ENCODE peak calls at places on chromosomes 5 and 9, in nine cellular contexts. Y, C, Z, A, S, K, W, R and T are unnamed samples.

GRCh38 chr9:129052592-129052991 is 16.2 kb downstream of the MIGA2 start:
- DNase-seq in W (no peak), K (peak; percentile 98), Z (no peak), A (peak; percentile 93), C (peak; percentile 97), R (peak; percentile 70), Y (no peak), S (peak; percentile 86), T (no peak)

GRCh38 chr5:56725709-56726108 is 89.6 kb upstream of the MAP3K1 start:
- DNase-seq in W (no peak), Z (no peak), K (no peak), A (no peak), S (no peak), C (no peak), Y (peak; percentile 36), R (no peak), T (no peak)

GRCh38 chr9:22148876-22149637 is 140.0 kb upstream of the CDKN2B start:
- DNase-seq in K (no peak), S (no peak), C (no peak), A (no peak), Y (peak; percentile 70), Z (no peak), R (no peak), W (no peak), T (no peak)

GRCh38 chr5:31036407-31036806 is 157.1 kb upstream of the CDH6 start:
- DNase-seq in Y (peak; percentile 84), A (no peak), C (peak; percentile 73), R (no peak), S (no peak), K (no peak), Z (no peak), W (no peak), T (no peak)

GRCh38 chr9:6711403-6711802 is 46.4 kb upstream of the KDM4C start:
- DNase-seq in R (no peak), Y (peak; percentile 67), K (no peak), W (no peak), Z (no peak), S (no peak), A (no peak), C (no peak), T (no peak)

GRCh38 chr5:125381290-125381689 is 634.9 kb upstream of the ZNF608 start:
- DNase-seq in R (no peak), S (no peak), W (no peak), K (no peak), Y (no peak), C (no peak), Z (no peak), A (no peak), T (no peak)

GRCh38 chr5:82425591-82425990 is 147.4 kb upstream of the RPS23 start:
- DNase-seq in C (no peak), A (no peak), W (no peak), Z (no peak), S (no peak), Y (no peak), K (peak; percentile 27), R (no peak), T (no peak)

GRCh38 chr9:81687521-81688261 is 1.7 kb downstream of the TLE1 start:
- DNase-seq in K (peak; percentile 57), C (peak; percentile 23), S (peak; percentile 33), A (peak; percentile 70), Z (no peak), Y (no peak), R (peak; percentile 51), W (no peak), T (no peak)

GRCh38 chr9:21660976-21661375 is 141.5 kb upstream of the MTAP start:
- DNase-seq in C (no peak), R (no peak), K (no peak), S (no peak), A (no peak), W (no peak), Z (no peak), Y (no peak), T (no peak)

GRCh38 chr5:79621056-79621455 is 8.8 kb downstream of the TENT2 start:
- DNase-seq in S (no peak), W (no peak), K (no peak), Y (peak; percentile 90), C (peak; percentile 73), R (no peak), A (no peak), Z (no peak), T (no peak)

GRCh38 chr5:74179183-74179582 is 461.3 kb downstream of the ENC1 start:
- DNase-seq in C (no peak), K (no peak), A (no peak), W (no peak), R (no peak), Z (no peak), S (no peak), Y (peak; percentile 97), T (no peak)

DNA sequence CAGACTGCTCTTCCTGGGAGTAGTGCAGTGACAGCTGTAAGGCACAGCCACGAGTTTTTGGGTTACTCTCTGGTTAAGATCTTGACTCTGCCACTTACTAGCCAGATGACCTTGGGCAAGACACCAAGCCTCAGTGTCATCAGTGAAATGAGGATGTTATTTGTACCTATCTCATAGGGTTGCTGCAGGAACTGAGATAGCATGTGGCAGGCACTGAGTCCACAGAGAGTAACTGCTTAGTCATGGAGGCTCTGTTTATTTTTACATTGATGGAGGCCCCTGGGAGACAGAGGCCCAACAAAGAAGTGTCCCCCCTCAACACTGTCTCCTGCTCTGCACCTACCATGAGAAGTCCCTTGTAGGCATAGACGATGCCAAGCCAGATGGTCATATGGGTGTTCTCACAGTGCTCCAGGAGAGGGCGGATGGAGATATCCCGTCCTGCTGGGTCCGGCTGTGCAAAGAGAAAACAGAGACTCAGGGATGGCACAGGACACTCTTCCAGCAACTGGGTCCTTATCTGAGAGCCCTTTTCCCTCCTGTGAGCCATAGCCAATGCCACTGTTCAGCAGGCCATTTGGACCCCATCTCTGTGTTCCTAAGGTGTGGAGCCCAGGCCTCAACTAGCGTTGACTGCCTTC is 55.4 kb upstream of the TBC1D2 start:
- DNase-seq in W (no peak), R (no peak), Z (no peak), A (no peak), C (no peak), S (no peak), Y (peak; percentile 72), K (no peak), T (no peak)
- H3K4me1 ChIP-seq in W (no peaks in the 10 kb centered on the region), R (no peaks in the 10 kb centered on the region), Z (peaks cover 5% of the 10 kb centered on the region), A (peaks cover 7% of the 10 kb centered on the region), C (no peaks in the 10 kb centered on the region), S (peaks cover 7% of the 10 kb centered on the region), Y (peaks cover 14% of the 10 kb centered on the region), K (no peaks in the 10 kb centered on the region), T (no peaks in the 10 kb centered on the region)

DNA sequence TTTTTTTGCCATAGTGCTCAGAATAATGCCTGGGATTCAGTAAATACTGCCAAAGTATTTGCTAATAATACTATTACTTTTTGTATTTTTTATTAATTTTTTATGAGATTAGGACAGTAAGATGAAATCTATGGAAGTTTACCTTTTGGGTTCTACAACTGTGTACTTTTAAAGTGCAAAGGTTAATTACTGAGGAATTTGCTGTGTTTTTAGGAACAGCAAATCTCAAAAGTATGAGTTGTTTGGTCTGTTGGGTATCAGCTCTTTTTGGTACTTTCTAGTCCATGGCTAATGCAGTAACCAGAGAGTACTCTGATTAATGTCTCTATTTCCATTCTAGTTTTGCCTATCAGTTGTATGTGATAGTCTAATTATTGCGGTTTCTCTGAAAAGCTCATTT is 5.1 kb downstream of the HSPA4 start:
- DNase-seq in Y (no peak), A (no peak), R (no peak), K (no peak), Z (no peak), S (no peak), C (no peak), W (no peak), T (no peak)
- H3K4me3 ChIP-seq in Y (no peak overlapping the region), A (no peak overlapping the region), R (no peak overlapping the region), K (no peak overlapping the region), Z (peak overlapping the region; percentile 27), S (no peak overlapping the region), C (no peak overlapping the region), W (no peak overlapping the region), T (no peak overlapping the region)

GRCh38 chr5:50767588-50767987 is 101.2 kb downstream of the PARP8 start:
- DNase-seq in W (no peak), Y (peak; percentile 41), S (no peak), C (no peak), A (no peak), Z (no peak), R (no peak), K (no peak), T (no peak)

GRCh38 chr5:50770441-50770840 is 104.0 kb downstream of the PARP8 start:
- DNase-seq in A (no peak), Z (no peak), S (no peak), C (no peak), K (no peak), R (no peak), W (no peak), Y (no peak), T (no peak)

GRCh38 chr5:50766462-50766861 is 100.0 kb downstream of the PARP8 start:
- DNase-seq in R (no peak), C (no peak), K (no peak), W (no peak), Y (no peak), A (no peak), S (no peak), Z (no peak), T (no peak)

GRCh38 chr5:50766967-50767366 is 100.5 kb downstream of the PARP8 start:
- DNase-seq in Y (no peak), K (no peak), Z (no peak), S (no peak), C (no peak), W (no peak), R (no peak), A (no peak), T (no peak)

DNA sequence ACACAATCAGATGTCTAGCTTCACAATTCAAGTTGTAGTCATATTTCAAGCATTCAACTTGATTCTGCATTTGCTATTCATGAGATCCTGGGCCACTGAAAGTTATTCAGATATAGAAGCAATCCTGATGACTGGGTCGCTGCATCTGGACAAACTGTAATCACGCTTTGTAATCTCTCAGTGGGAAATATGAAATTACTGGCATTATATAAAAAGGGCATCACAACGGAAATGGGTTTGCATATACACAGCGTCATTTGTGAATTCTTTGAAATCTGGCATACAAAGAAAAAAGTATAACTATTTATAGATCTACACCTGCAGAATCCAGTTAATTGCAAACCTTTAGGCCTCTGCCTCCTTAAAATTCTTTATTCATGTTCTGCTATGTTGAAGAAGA is 102.2 kb downstream of the PARP8 start:
- DNase-seq in C (no peak), Z (no peak), A (no peak), R (no peak), W (no peak), K (no peak), Y (no peak), S (no peak), T (no peak)
- H3K4me1 ChIP-seq in C (no peaks in the 10 kb centered on the region), Z (peaks cover 3% of the 10 kb centered on the region), A (no peaks in the 10 kb centered on the region), R (no peaks in the 10 kb centered on the region), W (peaks cover 31% of the 10 kb centered on the region), K (no peaks in the 10 kb centered on the region), Y (peaks cover 1% of the 10 kb centered on the region), S (no peaks in the 10 kb centered on the region), T (no peaks in the 10 kb centered on the region)

DNA sequence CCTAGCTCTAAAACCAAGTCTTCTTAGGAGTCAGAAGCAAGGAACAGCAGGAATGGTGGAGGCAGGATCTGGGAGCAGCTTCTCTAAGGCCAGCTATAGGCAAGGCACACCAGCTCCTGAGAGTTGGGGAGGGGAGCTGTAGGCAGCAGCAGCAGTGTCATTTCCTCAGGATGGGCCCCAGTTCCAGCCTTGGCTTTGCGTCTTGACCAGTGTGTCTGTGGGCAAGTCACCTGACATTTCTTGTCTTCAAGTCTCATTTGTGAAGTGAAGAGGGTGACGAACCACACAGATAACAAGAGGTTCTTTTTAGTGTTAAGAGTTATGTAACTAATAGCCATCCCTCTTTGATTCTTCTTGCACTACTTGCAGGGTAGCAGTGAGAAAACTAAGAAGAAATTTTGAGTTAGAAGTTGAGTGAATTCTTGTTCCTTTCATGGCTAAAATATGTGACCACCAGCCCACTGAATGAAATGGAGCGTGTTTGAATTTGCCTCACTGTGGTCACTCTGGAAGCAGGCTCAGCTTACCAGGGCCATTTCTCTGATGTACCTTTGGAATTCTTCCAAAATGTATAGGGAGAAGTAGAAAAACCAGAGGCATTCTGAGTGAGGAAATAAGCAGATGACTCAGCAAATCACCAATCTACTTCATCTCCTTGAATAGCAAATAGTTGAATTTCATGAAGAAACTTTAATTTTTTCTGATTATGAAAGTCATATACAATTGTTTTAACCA is 42.4 kb downstream of the RHOBTB3 start:
- DNase-seq in K (no peak), Y (peak; percentile 90), C (peak; percentile 68), S (no peak), R (no peak), Z (no peak), A (no peak), W (no peak), T (no peak)
- H3K4me3 ChIP-seq in K (no peak overlapping the region), Y (no peak overlapping the region), C (no peak overlapping the region), S (no peak overlapping the region), R (no peak overlapping the region), Z (no peak overlapping the region), A (no peak overlapping the region), W (no peak overlapping the region), T (no peak overlapping the region)